ENCODE peak calls at places on chromosomes 11 and 22, in nine cellular contexts. P is adrenal gland, I is endothelial cell, E is prostate gland, U is AG10803, J is astrocyte of the spinal cord, B is RWPE1, F is foreskin fibroblast, Z is PC-3. D is an unnamed sample.

GRCh38 chr11:26283852-26284421 is 48.0 kb upstream of the ANO3 start:
- DNase-seq in U (no peak), J (no peak), F (no peak), I (no peak), E (no peak), Z (no peak), P (no peak), B (no peak), D (no peak)

GRCh38 chr11:17528181-17528691 is 16.0 kb downstream of the USH1C start:
- DNase-seq in Z (peak), P (peak), U (peak), I (peak), J (peak), F (peak), E (no peak), B (peak), D (no peak)

GRCh38 chr11:120912504-120912903 is 111.4 kb upstream of the TBCEL start:
- DNase-seq in J (peak), U (peak), F (peak), E (no peak), P (no peak), Z (peak), B (peak), I (no peak), D (peak)

GRCh38 chr22:23089010-23089409 is 18.7 kb downstream of the GNAZ start:
- DNase-seq in U (no peak), E (no peak), J (no peak), B (no peak), I (no peak), Z (no peak), F (no peak), P (no peak), D (no peak)

GRCh38 chr11:47007579-47007978 is 71.0 kb downstream of the CSTPP1 start:
- DNase-seq in B (no peak), U (no peak), E (no peak), F (no peak), P (no peak), I (no peak), Z (no peak), J (no peak), D (no peak)

GRCh38 chr22:41906822-41907221 is 8.1 kb downstream of the SHISA8 start:
- DNase-seq in E (no peak), I (no peak), P (no peak), U (no peak), J (no peak), Z (no peak), F (no peak), B (no peak), D (no peak)

GRCh38 chr11:126111458-126112116 is 48.9 kb upstream of the CDON start:
- DNase-seq in U (no peak), J (no peak), P (no peak), B (no peak), F (no peak), E (no peak), Z (no peak), I (no peak), D (peak)

GRCh38 chr11:17014321-17014773 is at the start of gene PLEKHA7:
- DNase-seq in B (peak), U (no peak), Z (peak), I (peak), F (no peak), J (no peak), E (no peak), P (no peak), D (peak)

GRCh38 chr11:2779981-2780849 is 80.4 kb upstream of the KCNQ1OT1 start:
- DNase-seq in E (peak), U (no peak), B (no peak), P (peak), F (no peak), Z (no peak), I (peak), J (no peak), D (peak)

GRCh38 chr11:73851046-73851764 is 25.4 kb downstream of the COA4 start:
- DNase-seq in F (no peak), P (no peak), Z (no peak), I (no peak), U (no peak), E (no peak), J (no peak), B (no peak), D (no peak)

GRCh38 chr11:128607819-128608218 is 20.5 kb upstream of the ETS1 start:
- DNase-seq in B (no peak), P (no peak), E (peak), Z (peak), F (no peak), J (no peak), U (no peak), I (no peak), D (no peak)

GRCh38 chr11:65429724-65430405 is 7.3 kb downstream of the NEAT1 start:
- DNase-seq in U (peak), J (peak), Z (peak), E (peak), B (no peak), P (peak), I (no peak), F (no peak), D (peak)

GRCh38 chr11:73662445-73663157 is 16.2 kb downstream of the PLEKHB1 start:
- DNase-seq in J (peak), B (no peak), Z (peak), I (no peak), F (peak), P (no peak), E (no peak), U (no peak), D (no peak)

GRCh38 chr11:128879817-128880216 is 11.3 kb upstream of the KCNJ5 start:
- DNase-seq in E (no peak), J (no peak), F (no peak), B (no peak), Z (no peak), I (no peak), P (no peak), U (no peak), D (no peak)

GRCh38 chr11:75272391-75272790 is 31.8 kb downstream of the TPBGL start:
- DNase-seq in P (no peak), U (no peak), E (no peak), Z (no peak), B (no peak), I (no peak), J (no peak), F (no peak), D (peak)

GRCh38 chr11:93017821-93018690 is 48.6 kb downstream of the MTNR1B start:
- DNase-seq in F (no peak), J (peak), U (peak), B (no peak), E (no peak), Z (no peak), I (no peak), P (peak), D (no peak)

GRCh38 chr22:23231471-23232093 is 51.3 kb downstream of the BCR start:
- DNase-seq in Z (no peak), J (no peak), U (peak), P (no peak), B (no peak), I (no peak), F (peak), E (no peak), D (peak)

GRCh38 chr11:119125849-119126248 is 4.5 kb downstream of the HINFP start:
- DNase-seq in J (no peak), B (no peak), I (no peak), U (no peak), E (no peak), P (no peak), Z (no peak), F (no peak), D (no peak)

GRCh38 chr11:118877487-118878173 is 6.1 kb upstream of the CXCR5 start:
- DNase-seq in E (no peak), B (no peak), J (no peak), Z (no peak), U (no peak), P (no peak), I (no peak), F (no peak), D (no peak)

GRCh38 chr11:65606876-65607613 is 7.0 kb downstream of the MAP3K11 start:
- DNase-seq in Z (no peak), I (peak), B (peak), J (peak), E (peak), U (peak), F (peak), P (peak), D (peak)

GRCh38 chr22:44091021-44091721 is 67.1 kb downstream of the PARVB start:
- DNase-seq in Z (peak), F (no peak), J (peak), I (peak), P (no peak), U (no peak), B (no peak), E (no peak), D (no peak)

GRCh38 chr11:1766719-1767398 is 3.1 kb upstream of the CTSD start:
- DNase-seq in Z (no peak), P (peak), F (no peak), U (no peak), B (no peak), I (no peak), J (no peak), E (no peak), D (peak)

GRCh38 chr11:77400775-77401469 is 73.0 kb downstream of the PAK1 start:
- DNase-seq in E (peak), P (no peak), I (no peak), F (no peak), J (no peak), U (no peak), Z (no peak), B (no peak), D (no peak)

GRCh38 chr22:43925433-43926348 is 2.1 kb downstream of the PNPLA3 start:
- DNase-seq in Z (no peak), P (no peak), F (no peak), J (no peak), E (peak), I (no peak), B (peak), U (no peak), D (no peak)

GRCh38 chr11:47108214-47108613 is 68.5 kb downstream of the ARFGAP2 start:
- DNase-seq in U (no peak), Z (no peak), J (no peak), F (no peak), P (no peak), I (no peak), B (no peak), E (no peak), D (no peak)

GRCh38 chr11:61035086-61035835 is 63.8 kb downstream of the CD6 start:
- DNase-seq in E (no peak), J (no peak), Z (no peak), U (no peak), I (no peak), F (no peak), P (no peak), B (no peak), D (peak)

GRCh38 chr22:20966883-20967696 is at the start of gene AIFM3:
- DNase-seq in J (no peak), B (no peak), U (no peak), F (no peak), I (no peak), E (no peak), P (no peak), Z (no peak), D (peak)

GRCh38 chr11:21225860-21226259 is 556.5 kb downstream of the NELL1 start:
- DNase-seq in I (no peak), J (no peak), F (no peak), E (no peak), U (no peak), P (no peak), B (no peak), Z (no peak), D (no peak)

GRCh38 chr22:17444204-17444504 is 74.9 kb downstream of the CECR2 start:
- DNase-seq in J (no peak), B (no peak), Z (no peak), P (no peak), U (no peak), F (no peak), E (no peak), I (no peak), D (no peak)

GRCh38 chr22:37045958-37046357 is 5.6 kb upstream of the KCTD17 start:
- DNase-seq in Z (peak), U (peak), J (peak), I (peak), B (no peak), E (no peak), F (peak), P (no peak), D (no peak)
- TF ChIP-seq CTCF in Z (peak), U (peak), J (peak), I (peak), B (no peak), E (no peak), F (peak), P (peak), D (peak)

GRCh38 chr11:11620251-11620965 is 1.4 kb downstream of the GALNT18 start:
- DNase-seq in J (peak), E (peak), F (peak), I (peak), Z (peak), P (peak), B (peak), U (no peak), D (peak)

GRCh38 chr11:11622772-11623531 is 1.1 kb upstream of the GALNT18 start:
- DNase-seq in B (no peak), U (no peak), F (no peak), E (peak), J (no peak), I (no peak), Z (no peak), P (no peak), D (no peak)

GRCh38 chr11:11620966-11621880 is 582 bp downstream of the GALNT18 start:
- DNase-seq in P (peak), E (peak), Z (peak), F (peak), U (peak), B (peak), J (peak), I (no peak), D (peak)

GRCh38 chr11:11621881-11622706 is at the start of gene GALNT18:
- DNase-seq in F (peak), U (peak), P (peak), J (peak), B (peak), Z (peak), E (peak), I (peak), D (peak)

DNA sequence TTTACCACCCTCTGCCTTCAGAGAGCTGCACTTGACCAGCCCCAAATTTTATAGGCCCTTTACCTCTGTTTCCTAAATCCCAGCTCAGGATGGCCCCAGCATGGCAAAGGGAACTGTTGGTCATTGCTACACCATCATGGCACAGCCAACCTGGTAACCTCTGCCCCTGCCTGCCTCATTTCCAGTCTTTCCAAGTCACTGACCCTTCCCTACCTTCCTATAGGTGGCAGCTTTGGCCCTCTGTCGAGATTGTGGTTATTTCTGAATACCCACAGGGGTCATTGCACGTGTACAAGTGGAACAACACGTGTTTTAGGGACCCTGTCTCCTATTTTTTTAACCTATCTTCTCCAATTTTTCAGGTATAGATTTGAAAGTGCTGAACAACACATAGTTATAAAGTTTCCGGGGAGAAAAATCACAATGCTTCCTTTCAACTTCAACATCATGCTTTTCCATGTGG is 2.8 kb downstream of the GALNT18 start:
- DNase-seq in Z (peak), F (no peak), I (peak), E (no peak), U (no peak), B (no peak), P (no peak), J (no peak), D (no peak)
- TF ChIP-seq CTCF in Z (peak), F (no peak), I (no peak), E (no peak), U (no peak), B (peak), P (no peak), J (no peak), D (no peak)

GRCh38 chr22:31496735-31497146 is 405 bp downstream of the SFI1 start:
- DNase-seq in I (peak), U (peak), F (peak), E (no peak), B (no peak), P (peak), J (peak), Z (no peak), D (peak)

GRCh38 chr22:31497148-31497938 is 1.0 kb downstream of the SFI1 start:
- DNase-seq in U (no peak), B (no peak), F (no peak), P (no peak), J (no peak), E (no peak), I (no peak), Z (peak), D (no peak)

GRCh38 chr22:31492151-31492550 is 2.5 kb upstream of the EIF4ENIF1 start:
- DNase-seq in B (no peak), I (no peak), J (no peak), U (no peak), F (no peak), Z (no peak), P (no peak), E (no peak), D (no peak)

GRCh38 chr22:31495343-31495742 is 993 bp upstream of the SFI1 start:
- DNase-seq in P (no peak), B (no peak), U (no peak), F (no peak), E (no peak), J (no peak), I (no peak), Z (no peak), D (no peak)

GRCh38 chr22:31496007-31496734 is at the start of gene SFI1:
- DNase-seq in Z (peak), E (peak), P (peak), J (peak), I (peak), U (peak), F (peak), B (peak), D (peak)
- TF ChIP-seq CTCF in Z (peak), E (peak), P (peak), J (peak), I (no peak), U (peak), F (peak), B (no peak), D (peak)

GRCh38 chr22:46299101-46299500 is 2.4 kb downstream of the GTSE1 start:
- DNase-seq in I (no peak), F (no peak), E (no peak), J (no peak), U (no peak), Z (no peak), B (no peak), P (no peak), D (peak)

GRCh38 chr22:46294784-46295183 is 1.9 kb upstream of the GTSE1 start:
- DNase-seq in F (no peak), I (no peak), P (no peak), E (no peak), B (no peak), U (no peak), J (no peak), Z (no peak), D (peak)

GRCh38 chr22:46297151-46297819 is 615 bp downstream of the GTSE1 start:
- DNase-seq in I (peak), B (peak), U (peak), F (peak), E (no peak), Z (peak), J (peak), P (peak), D (no peak)

GRCh38 chr22:46295277-46295971 is 1.2 kb upstream of the GTSE1 start:
- DNase-seq in I (no peak), F (no peak), U (no peak), Z (no peak), B (no peak), P (no peak), E (no peak), J (no peak), D (no peak)

GRCh38 chr22:46296257-46297150 is at the start of gene GTSE1:
- DNase-seq in Z (peak), B (peak), E (peak), U (peak), I (peak), F (peak), P (peak), J (peak), D (peak)
- TF ChIP-seq CTCF in Z (peak), B (no peak), E (peak), U (no peak), I (no peak), F (no peak), P (no peak), J (no peak), D (peak)

DNA sequence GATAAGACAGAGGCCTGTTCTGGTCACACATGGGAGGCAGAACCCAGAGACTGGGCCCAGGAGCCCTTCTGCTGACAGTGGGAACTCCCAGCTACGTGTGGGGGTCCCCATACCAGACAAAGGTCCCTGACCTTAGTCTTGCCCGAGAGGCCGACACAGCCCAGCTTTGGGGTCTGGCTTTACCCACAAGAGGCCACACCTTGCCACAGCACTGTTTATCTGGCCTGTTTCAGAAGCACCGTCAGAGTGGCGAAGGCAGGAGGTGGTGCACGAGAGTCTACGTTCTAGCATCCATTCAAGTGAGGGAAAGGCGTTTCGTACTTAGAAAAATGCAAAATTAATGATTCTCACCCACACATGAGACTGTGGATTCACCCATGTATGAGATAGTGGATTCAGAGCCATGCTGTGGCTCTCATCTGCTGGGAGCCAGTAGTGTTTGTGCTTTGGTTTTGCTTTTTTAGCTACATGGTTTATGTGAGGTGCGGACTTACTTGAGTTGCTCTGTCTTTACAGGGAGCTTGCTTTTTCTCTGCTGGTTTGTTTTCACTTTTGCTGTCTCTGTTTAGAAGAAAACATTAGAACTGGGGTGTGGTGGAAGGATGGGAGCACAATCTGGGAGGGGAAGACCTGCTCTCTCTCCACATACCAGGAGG is 56.6 kb upstream of the PRODH start:
- DNase-seq in E (no peak), Z (no peak), F (no peak), U (no peak), I (no peak), B (no peak), P (no peak), J (no peak), D (no peak)
- TF ChIP-seq CTCF in E (no peak), Z (no peak), F (no peak), U (no peak), I (no peak), B (no peak), P (no peak), J (no peak), D (no peak)

GRCh38 chr11:115941481-115941993 is 437.3 kb upstream of the CADM1 start:
- DNase-seq in Z (peak), U (no peak), E (no peak), I (no peak), F (no peak), B (peak), J (peak), P (peak), D (no peak)
- TF ChIP-seq CTCF in Z (no peak), U (no peak), E (no peak), I (no peak), F (no peak), B (no peak), J (no peak), P (no peak), D (no peak)

DNA sequence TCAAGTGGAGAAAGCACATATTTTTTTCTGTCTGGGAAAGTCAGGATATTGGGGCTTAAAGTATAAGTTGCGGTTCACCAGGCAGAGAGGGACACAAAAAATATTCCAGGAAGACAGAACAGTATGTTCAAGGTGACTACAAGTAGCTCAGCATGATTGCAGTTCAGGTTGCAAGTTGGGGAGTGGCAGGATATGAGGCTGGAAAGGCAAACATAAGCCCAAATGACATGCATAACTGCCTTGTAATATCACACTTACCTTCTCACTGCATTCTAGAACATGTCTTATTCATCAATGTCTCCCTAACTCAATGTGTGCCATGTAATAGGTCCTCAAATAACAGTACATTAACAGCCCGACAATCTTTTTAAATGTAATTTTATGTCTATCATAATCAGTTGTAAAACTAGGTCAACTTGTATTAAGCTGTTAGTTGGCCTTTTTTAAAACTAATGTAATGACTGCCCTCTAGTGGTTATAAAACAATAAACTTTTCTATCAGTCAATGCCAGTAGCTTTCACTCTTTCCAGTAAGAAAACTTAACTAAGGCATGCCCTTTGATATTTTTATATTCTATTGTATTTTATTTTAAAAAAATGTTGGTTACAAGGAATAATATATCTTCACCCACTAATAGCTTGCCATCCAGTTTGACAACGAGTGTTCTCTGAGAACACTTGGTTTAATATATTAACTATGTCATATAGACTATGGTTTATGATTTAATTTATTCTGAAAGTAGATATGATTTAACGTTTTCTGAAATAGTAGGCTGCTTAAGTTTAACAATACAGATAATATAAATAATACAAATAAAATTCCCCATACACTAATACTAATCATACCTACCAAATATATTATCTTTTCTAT is 39.4 kb upstream of the CFAP300 start:
- DNase-seq in I (no peak), U (peak), E (peak), Z (peak), P (no peak), B (peak), J (peak), F (peak), D (no peak)
- TF ChIP-seq CTCF in I (peak), U (peak), E (peak), Z (peak), P (peak), B (peak), J (peak), F (no peak), D (peak)